ENCODE peak calls at places on chromosomes 16 and 17, in five cellular contexts. Q, N, P, Y and H are unnamed samples.

GRCh38 chr16:64615647-64616280 is 506.1 kb downstream of the CDH11 start:
- DNase-seq in Q (no peak), N (no peak), P (no peak), Y (peak), H (no peak)

GRCh38 chr16:22614271-22614947 is 103.7 kb downstream of the NPIPB5 start:
- DNase-seq in Q (no peak), N (no peak), P (no peak), Y (no peak), H (peak)

GRCh38 chr16:56518435-56518834 is 1.4 kb downstream of the BBS2 start:
- DNase-seq in Q (no peak), N (no peak), P (no peak), Y (peak), H (no peak)

GRCh38 chr16:3881499-3881995 is 1.0 kb upstream of the CREBBP start:
- DNase-seq in Q (no peak), N (no peak), P (peak), Y (peak), H (no peak)

GRCh38 chr16:81600275-81600674 is 155.7 kb downstream of the CMIP start:
- DNase-seq in Q (no peak), N (no peak), P (no peak), Y (no peak), H (no peak)

GRCh38 chr16:56841233-56841632 is 23.8 kb upstream of the SLC12A3 start:
- DNase-seq in Q (no peak), N (no peak), P (no peak), Y (no peak), H (no peak)

GRCh38 chr16:3610698-3611144 is 685 bp downstream of the SLX4 start:
- DNase-seq in Q (no peak), N (no peak), P (no peak), Y (no peak), H (no peak)

GRCh38 chr17:17018612-17019429 is 23.4 kb upstream of the MPRIP start:
- DNase-seq in Q (no peak), N (no peak), P (no peak), Y (no peak), H (no peak)

GRCh38 chr16:74748710-74749073 is 25.9 kb downstream of the FA2H start:
- DNase-seq in Q (no peak), N (no peak), P (no peak), Y (peak), H (no peak)

GRCh38 chr16:86305440-86305839 is 204.9 kb upstream of the FOXF1 start:
- DNase-seq in Q (no peak), N (no peak), P (no peak), Y (no peak), H (no peak)

GRCh38 chr17:27109346-27109745 is 184.6 kb upstream of the WSB1 start:
- DNase-seq in Q (no peak), N (no peak), P (no peak), Y (no peak), H (no peak)

GRCh38 chr17:37405955-37406634 is 541 bp downstream of the ACACA start:
- DNase-seq in Q (no peak), N (no peak), P (no peak), Y (no peak), H (no peak)

GRCh38 chr17:77833769-77834168 is 124.7 kb upstream of the TNRC6C start:
- DNase-seq in Q (no peak), N (no peak), P (no peak), Y (no peak), H (no peak)